ENCODE peak calls at places on chromosomes 3 and 15, in six cellular contexts. C is endothelial cell of umbilical vein, A is upper lobe of left lung, T is GM12878, P is K562, K is stomach. X is an unnamed sample.
A peak's percentile ranks its signal among the peaks of the same experiment; 100 is the strongest.

GRCh38 chr15:24857094-24857437 is 97.7 kb upstream of the SNRPN start:
- DNase-seq in C (peak; percentile 33), P (no peak), T (no peak), K (no peak), A (no peak), X (peak; percentile 8)

GRCh38 chr3:162897286-162897685 is 1400.7 kb downstream of the OTOL1 start:
- DNase-seq in K (no peak), C (no peak), P (no peak), T (no peak), A (no peak), X (no peak)

GRCh38 chr3:118267588-118267987 is 767.1 kb downstream of the IGSF11 start:
- DNase-seq in T (no peak), P (no peak), K (no peak), A (no peak), C (no peak), X (no peak)

GRCh38 chr3:66372681-66373350 is 128.0 kb downstream of the LRIG1 start:
- DNase-seq in P (no peak), K (no peak), A (no peak), C (peak; percentile 29), T (no peak), X (no peak)

GRCh38 chr3:125401402-125401801 is 26.3 kb upstream of the ZNF148 start:
- DNase-seq in P (no peak), A (no peak), T (no peak), K (no peak), C (no peak), X (no peak)

GRCh38 chr3:184600685-184601377 is 39.2 kb downstream of the EPHB3 start:
- DNase-seq in A (no peak), P (no peak), K (no peak), C (no peak), T (no peak), X (no peak)

GRCh38 chr15:37289109-37289765 is 188.9 kb upstream of the MEIS2 start:
- DNase-seq in T (no peak), K (no peak), P (no peak), A (no peak), C (no peak), X (no peak)

GRCh38 chr3:127182848-127183714 is 9.8 kb upstream of the PRR23E start:
- DNase-seq in C (no peak), P (no peak), A (no peak), K (no peak), T (no peak), X (no peak)

GRCh38 chr3:167032267-167032876 is 347.7 kb downstream of the ZBBX start:
- DNase-seq in K (no peak), P (no peak), A (no peak), C (no peak), T (no peak), X (peak; percentile 13)

GRCh38 chr3:187456268-187456667 is 88.1 kb downstream of the RTP4 start:
- DNase-seq in A (no peak), P (no peak), T (no peak), C (no peak), K (peak; percentile 31), X (peak; percentile 21)

GRCh38 chr15:87365221-87365620 is 891.3 kb downstream of the NTRK3 start:
- DNase-seq in P (no peak), A (no peak), T (no peak), K (no peak), C (no peak), X (no peak)

GRCh38 chr3:38878650-38879049 is 62.6 kb upstream of the SCN10A start:
- DNase-seq in K (no peak), C (no peak), A (no peak), T (no peak), P (no peak), X (no peak)

GRCh38 chr15:28930011-28930410 is 44.2 kb downstream of the APBA2 start:
- DNase-seq in P (no peak), A (no peak), K (no peak), T (no peak), C (no peak), X (no peak)

GRCh38 chr3:125006190-125006855 is 49.5 kb downstream of the HEG1 start:
- DNase-seq in P (no peak), C (no peak), K (no peak), A (no peak), T (no peak), X (no peak)

GRCh38 chr3:126350502-126351085 is 6.6 kb downstream of the KLF15 start:
- DNase-seq in T (no peak), P (no peak), C (no peak), K (no peak), A (no peak), X (no peak)

GRCh38 chr15:80970018-80970657 is 19.5 kb downstream of the MESD start:
- DNase-seq in C (peak; percentile 64), T (no peak), P (peak; percentile 66), K (peak; percentile 54), A (no peak), X (peak; percentile 61)

GRCh38 chr3:113086506-113087461 is 96.0 kb downstream of the GTPBP8 start:
- DNase-seq in T (no peak), P (no peak), K (no peak), A (no peak), C (no peak), X (no peak)

GRCh38 chr3:151003024-151003771 is 30.7 kb upstream of the CLRN1 start:
- DNase-seq in C (no peak), T (no peak), A (no peak), K (no peak), P (no peak), X (no peak)

GRCh38 chr3:72200332-72200731 is 415.4 kb upstream of the PROK2 start:
- DNase-seq in T (no peak), P (no peak), A (no peak), C (no peak), K (no peak), X (no peak)

GRCh38 chr15:26670116-26670515 is 102.8 kb downstream of the GABRB3 start:
- DNase-seq in P (no peak), C (no peak), A (peak; percentile 78), T (no peak), K (no peak), X (no peak)

GRCh38 chr3:33392703-33393125 is 47.5 kb downstream of the UBP1 start:
- DNase-seq in T (no peak), K (no peak), P (peak; percentile 35), C (peak; percentile 92), A (no peak), X (no peak)

GRCh38 chr15:48426047-48426446 is 94.8 kb downstream of the DUT start:
- DNase-seq in K (no peak), T (no peak), A (no peak), P (no peak), C (no peak), X (no peak)
- TF ChIP-seq POLR2AphosphoS5 in K (no peak), T (no peak), A (no peak), P (no peak), C (no peak), X (no peak)

GRCh38 chr15:70614221-70614620 is 149.1 kb downstream of the UACA start:
- DNase-seq in T (no peak), A (no peak), K (no peak), C (no peak), P (no peak), X (no peak)
- H3K4me3 ChIP-seq in T (no peak overlapping the region), A (no peak overlapping the region), K (no peak overlapping the region), C (no peak overlapping the region), P (no peak overlapping the region), X (no peak overlapping the region)

GRCh38 chr3:58134468-58134867 is 76.3 kb downstream of the DNASE1L3 start:
- DNase-seq in P (no peak), A (no peak), T (no peak), C (no peak), K (no peak), X (no peak)

GRCh38 chr3:58135712-58136543 is 74.8 kb downstream of the DNASE1L3 start:
- DNase-seq in T (no peak), A (no peak), P (no peak), K (no peak), C (no peak), X (no peak)

GRCh38 chr3:58141766-58142345 is 68.9 kb downstream of the DNASE1L3 start:
- DNase-seq in C (no peak), K (no peak), A (no peak), P (no peak), T (no peak), X (no peak)

GRCh38 chr3:58132850-58133249 is 77.9 kb downstream of the DNASE1L3 start:
- DNase-seq in P (no peak), C (no peak), T (no peak), K (no peak), A (no peak), X (no peak)

DNA sequence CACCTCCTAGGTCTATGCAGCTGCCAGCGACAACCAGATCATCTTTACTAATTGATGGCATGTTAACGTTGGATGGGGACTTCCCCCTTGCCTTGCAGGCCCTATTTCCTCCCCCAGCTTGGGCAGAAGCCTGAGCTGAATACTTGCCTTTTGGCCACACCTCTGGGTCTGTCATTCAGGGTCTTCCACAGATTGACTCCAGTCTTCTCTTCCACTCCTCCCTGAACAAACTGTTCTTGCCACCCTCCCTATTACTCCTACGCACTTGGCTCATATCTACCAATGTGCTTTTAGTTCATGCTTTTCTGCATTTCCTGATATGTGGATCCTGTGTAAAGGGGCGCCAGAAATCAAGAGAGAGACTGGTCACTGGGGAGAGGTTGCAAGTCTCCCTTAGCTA is 73.5 kb downstream of the DNASE1L3 start:
- DNase-seq in A (no peak), T (no peak), K (no peak), P (no peak), C (no peak), X (no peak)
- H3K36me3 ChIP-seq in A (peaks cover 92% of the 10 kb centered on the region), T (peaks cover 16% of the 10 kb centered on the region), K (peaks cover 100% of the 10 kb centered on the region), P (peaks cover 66% of the 10 kb centered on the region), C (peaks cover 75% of the 10 kb centered on the region), X (peaks cover 16% of the 10 kb centered on the region)

GRCh38 chr15:43518073-43518761 is 809 bp downstream of the MAP1A start:
- DNase-seq in A (no peak), T (no peak), K (no peak), P (peak; percentile 82), C (peak; percentile 42), X (no peak)

GRCh38 chr15:43519207-43519606 is 1.8 kb downstream of the MAP1A start:
- DNase-seq in K (no peak), C (no peak), T (no peak), P (no peak), A (no peak), X (no peak)

GRCh38 chr15:43516185-43516584 is 1.2 kb upstream of the MAP1A start:
- DNase-seq in K (no peak), A (no peak), T (no peak), P (no peak), C (no peak), X (no peak)

GRCh38 chr15:43516801-43517353 is 531 bp upstream of the MAP1A start:
- DNase-seq in P (no peak), A (no peak), K (no peak), T (no peak), C (no peak), X (no peak)

DNA sequence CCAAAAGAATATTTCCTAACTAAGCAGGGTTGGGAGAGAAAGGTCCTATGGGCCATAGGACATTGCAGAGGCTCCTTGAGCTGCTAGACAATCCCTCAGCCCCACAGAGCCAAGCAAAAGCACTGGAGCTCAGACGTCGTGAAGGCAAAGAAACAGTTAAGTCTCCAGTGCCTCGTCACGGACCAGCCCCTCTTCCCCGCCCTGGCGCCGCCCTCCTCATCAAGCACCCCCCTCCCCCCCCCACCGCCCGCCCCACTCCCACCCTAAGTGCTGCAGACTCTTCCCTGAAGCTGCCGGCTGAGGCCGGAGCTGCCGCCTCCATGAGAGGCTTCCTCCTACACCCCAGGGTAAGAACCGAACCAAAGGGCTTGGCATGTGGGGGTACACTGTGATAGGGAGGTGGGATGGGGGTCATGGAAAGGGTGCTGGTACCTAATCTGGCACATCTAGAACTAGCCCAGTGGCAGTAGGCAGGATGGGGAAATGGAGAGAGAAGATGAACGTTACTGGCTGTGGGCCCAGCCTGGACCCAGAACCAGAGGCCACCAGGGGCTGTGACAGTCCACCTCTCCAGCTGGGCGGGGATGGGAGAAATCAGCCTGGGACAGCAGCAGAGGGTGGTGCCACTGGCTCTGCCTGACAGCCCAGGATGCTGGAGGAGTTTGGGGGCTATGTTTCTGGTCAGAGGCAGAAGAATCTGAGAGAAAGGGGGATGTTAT is at the start of gene MAP1A:
- DNase-seq in A (peak; percentile 81), K (no peak), P (peak; percentile 88), C (no peak), T (no peak), X (no peak)
- TF ChIP-seq POLR2AphosphoS5 in A (no peak), K (no peak), P (peak; percentile 29), C (no peak), T (no peak), X (no peak)